ENCODE peak calls at places on chromosomes 16 and 17, in seven cellular contexts. V is lower lobe of right lung; Z is caudate nucleus; Y is AG08396; U is CD4-positive, CD25-positive, alpha-beta regulatory T cell; E is AG09309; R is AG10803. O is an unnamed sample.

GRCh38 chr17:2107506-2107905 is 52.6 kb downstream of the HIC1 start:
- DNase-seq in V (no peak), Z (no peak), Y (no peak), U (no peak), E (no peak), R (no peak), O (no peak)

GRCh38 chr16:70349783-70350182 is 3.1 kb downstream of the DDX19A start:
- DNase-seq in V (no peak), Z (no peak), Y (no peak), U (no peak), E (no peak), R (no peak), O (no peak)

GRCh38 chr17:61221597-61222471 is 177.8 kb upstream of the TBX2 start:
- DNase-seq in V (no peak), Z (no peak), Y (no peak), U (no peak), E (no peak), R (peak), O (peak)

GRCh38 chr17:65527857-65528591 is 33.4 kb downstream of the AXIN2 start:
- DNase-seq in V (no peak), Z (no peak), Y (no peak), U (no peak), E (no peak), R (no peak), O (no peak)

GRCh38 chr16:70735141-70735979 is 49.5 kb upstream of the MTSS2 start:
- DNase-seq in V (no peak), Z (no peak), Y (peak), U (no peak), E (no peak), R (peak), O (peak)

GRCh38 chr17:58264407-58265103 is 16.2 kb downstream of the MPO start:
- DNase-seq in V (no peak), Z (no peak), Y (no peak), U (no peak), E (no peak), R (no peak), O (no peak)

GRCh38 chr17:44779211-44780025 is 20.6 kb downstream of the ADAM11 start:
- DNase-seq in V (peak), Z (peak), Y (peak), U (peak), E (no peak), R (peak), O (peak)

GRCh38 chr17:79317916-79318315 is 243.3 kb downstream of the ENGASE start:
- DNase-seq in V (no peak), Z (no peak), Y (no peak), U (no peak), E (no peak), R (no peak), O (no peak)

GRCh38 chr17:35166526-35166925 is 18.9 kb downstream of the UNC45B start:
- DNase-seq in V (no peak), Z (no peak), Y (no peak), U (no peak), E (no peak), R (no peak), O (no peak)

GRCh38 chr16:81469183-81469677 is 24.6 kb downstream of the CMIP start:
- DNase-seq in V (no peak), Z (no peak), Y (no peak), U (no peak), E (no peak), R (no peak), O (no peak)

GRCh38 chr17:65886240-65886639 is 305.7 kb downstream of the CEP112 start:
- DNase-seq in V (no peak), Z (no peak), Y (peak), U (no peak), E (peak), R (peak), O (no peak)

GRCh38 chr16:60641067-60641466 is 1395.2 kb downstream of the CDH8 start:
- DNase-seq in V (no peak), Z (no peak), Y (no peak), U (no peak), E (no peak), R (no peak), O (no peak)

GRCh38 chr16:35714665-35715064 is 2255.3 kb downstream of the TP53TG3F start:
- DNase-seq in V (no peak), Z (no peak), Y (no peak), U (no peak), E (no peak), R (no peak), O (no peak)

GRCh38 chr17:14580494-14580893 is 279.6 kb downstream of the HS3ST3B1 start:
- DNase-seq in V (no peak), Z (no peak), Y (no peak), U (no peak), E (peak), R (peak), O (no peak)

GRCh38 chr17:58161566-58161965 is 5.2 kb upstream of the OR4D2 start:
- DNase-seq in V (no peak), Z (no peak), Y (no peak), U (no peak), E (no peak), R (no peak), O (no peak)

GRCh38 chr16:19523184-19523558 is 571 bp upstream of the CCP110 start:
- DNase-seq in V (peak), Z (no peak), Y (no peak), U (no peak), E (no peak), R (no peak), O (no peak)

GRCh38 chr17:67290994-67291362 is 46.0 kb upstream of the HELZ start:
- DNase-seq in V (no peak), Z (no peak), Y (no peak), U (no peak), E (no peak), R (no peak), O (no peak)

GRCh38 chr17:36935681-36936454 is 1.4 kb upstream of the LHX1 start:
- DNase-seq in V (no peak), Z (no peak), Y (peak), U (no peak), E (no peak), R (no peak), O (no peak)

GRCh38 chr17:66304304-66305174 is 2.1 kb downstream of the PRKCA start:
- DNase-seq in V (no peak), Z (no peak), Y (peak), U (no peak), E (no peak), R (no peak), O (peak)

GRCh38 chr17:35315283-35315682 is 58.1 kb downstream of the SLFN11 start:
- DNase-seq in V (no peak), Z (no peak), Y (peak), U (no peak), E (peak), R (peak), O (peak)

GRCh38 chr17:73795730-73796129 is 151.5 kb upstream of the SDK2 start:
- DNase-seq in V (no peak), Z (no peak), Y (no peak), U (no peak), E (no peak), R (no peak), O (no peak)

GRCh38 chr16:50371936-50372595 is 3.3 kb upstream of the BRD7 start:
- DNase-seq in V (no peak), Z (peak), Y (peak), U (no peak), E (no peak), R (peak), O (peak)

GRCh38 chr16:82992826-82993225 is 366.1 kb downstream of the CDH13 start:
- DNase-seq in V (no peak), Z (no peak), Y (no peak), U (no peak), E (no peak), R (no peak), O (no peak)

GRCh38 chr16:83818276-83818675 is 10.5 kb downstream of the HSBP1 start:
- DNase-seq in V (no peak), Z (no peak), Y (no peak), U (no peak), E (no peak), R (no peak), O (no peak)

GRCh38 chr17:16875662-16876061 is 96.3 kb downstream of the TNFRSF13B start:
- DNase-seq in V (no peak), Z (no peak), Y (no peak), U (no peak), E (no peak), R (no peak), O (no peak)

GRCh38 chr16:30609928-30610839 is at the start of gene ZNF689:
- DNase-seq in V (peak), Z (peak), Y (peak), U (peak), E (peak), R (peak), O (peak)

GRCh38 chr17:17812211-17813054 is 24.4 kb downstream of the SREBF1 start:
- DNase-seq in V (peak), Z (peak), Y (peak), U (peak), E (no peak), R (peak), O (peak)

GRCh38 chr17:42900460-42901331 is at the start of gene G6PC1:
- DNase-seq in V (no peak), Z (no peak), Y (no peak), U (no peak), E (no peak), R (no peak), O (no peak)

GRCh38 chr17:9517396-9517795 is 58.2 kb downstream of the STX8 start:
- DNase-seq in V (no peak), Z (no peak), Y (no peak), U (peak), E (no peak), R (no peak), O (no peak)

GRCh38 chr16:46928811-46929210 is 44.6 kb downstream of the GPT2 start:
- DNase-seq in V (no peak), Z (no peak), Y (no peak), U (no peak), E (no peak), R (no peak), O (no peak)

GRCh38 chr16:84851192-84852127 is 31.7 kb downstream of the CRISPLD2 start:
- DNase-seq in V (no peak), Z (no peak), Y (peak), U (no peak), E (peak), R (peak), O (peak)

GRCh38 chr17:65750678-65751077 is 189.2 kb upstream of the AXIN2 start:
- DNase-seq in V (peak), Z (no peak), Y (peak), U (peak), E (peak), R (peak), O (peak)